ENCODE peak calls at places on chromosomes 16 and 17, in eight cellular contexts. F, M, E, I, W, L, Q and G are unnamed samples.
A peak's percentile ranks its signal among the peaks of the same experiment; 100 is the strongest.

GRCh38 chr17:82356028-82356427 is 3.0 kb upstream of the TEX19 start:
- DNase-seq in F (no peak), M (peak; percentile 92), Q (peak; percentile 81), I (no peak), L (no peak), E (no peak), W (no peak), G (peak; percentile 83)

GRCh38 chr17:58728831-58729230 is 26.8 kb upstream of the PPM1E start:
- DNase-seq in F (no peak), L (no peak), M (no peak), W (no peak), I (no peak), Q (no peak), E (no peak), G (no peak)

GRCh38 chr17:17691468-17692263 is 10.4 kb downstream of the RAI1 start:
- DNase-seq in M (no peak), W (no peak), I (no peak), F (no peak), E (no peak), L (no peak), Q (no peak), G (no peak)

GRCh38 chr17:75260679-75261335 is 599 bp downstream of the GGA3 start:
- DNase-seq in L (no peak), W (no peak), I (no peak), E (no peak), F (no peak), M (no peak), Q (no peak), G (no peak)

GRCh38 chr16:12646490-12647274 is 157.0 kb downstream of the CPPED1 start:
- DNase-seq in F (no peak), E (no peak), L (no peak), I (no peak), W (no peak), M (no peak), Q (no peak), G (no peak)

GRCh38 chr17:38861399-38861843 is 7.9 kb upstream of the RPL23 start:
- DNase-seq in F (no peak), L (no peak), W (no peak), I (no peak), M (no peak), E (no peak), Q (no peak), G (no peak)

GRCh38 chr16:55285586-55285985 is 38.4 kb upstream of the IRX6 start:
- DNase-seq in W (no peak), E (no peak), Q (no peak), F (no peak), M (no peak), L (no peak), I (no peak), G (no peak)

GRCh38 chr17:62628845-62629555 is 1.5 kb downstream of the MRC2 start:
- DNase-seq in I (peak; percentile 64), W (peak; percentile 55), E (no peak), M (no peak), L (no peak), Q (no peak), F (no peak), G (no peak)

GRCh38 chr17:42781639-42782401 is 1.4 kb downstream of the WNK4 start:
- DNase-seq in I (no peak), Q (no peak), E (no peak), L (no peak), W (no peak), F (peak; percentile 36), M (peak; percentile 45), G (no peak)

GRCh38 chr17:81491193-81491592 is 21.4 kb downstream of the ACTG1 start:
- DNase-seq in Q (no peak), I (no peak), F (peak; percentile 49), W (peak; percentile 73), E (no peak), M (no peak), L (no peak), G (peak; percentile 65)

GRCh38 chr17:9233271-9233599 is 211.9 kb downstream of the NTN1 start:
- DNase-seq in F (no peak), W (no peak), E (no peak), M (no peak), I (no peak), L (no peak), Q (peak; percentile 22), G (no peak)

GRCh38 chr17:15886804-15887203 is 58.1 kb upstream of the ADORA2B start:
- DNase-seq in L (no peak), M (no peak), E (no peak), I (no peak), F (no peak), Q (peak; percentile 65), W (no peak), G (no peak)
- H3K4me1 ChIP-seq in L (peaks cover 15% of the 10 kb centered on the region), M (no peaks in the 10 kb centered on the region), E (peaks cover 22% of the 10 kb centered on the region), I (no peaks in the 10 kb centered on the region), F (no peaks in the 10 kb centered on the region), Q (peaks cover 12% of the 10 kb centered on the region), W (no peaks in the 10 kb centered on the region), G (peaks cover 3% of the 10 kb centered on the region)

GRCh38 chr16:31134625-31135534 is 647 bp downstream of the PRSS8 start:
- DNase-seq in Q (peak; percentile 83), W (peak; percentile 80), M (peak; percentile 64), E (no peak), L (no peak), F (peak; percentile 77), I (peak; percentile 52), G (no peak)
- TF ChIP-seq CTCF in Q (no peak), W (no peak), M (peak; percentile 58), E (no peak), L (no peak), F (peak; percentile 11), I (no peak), G (no peak)

DNA sequence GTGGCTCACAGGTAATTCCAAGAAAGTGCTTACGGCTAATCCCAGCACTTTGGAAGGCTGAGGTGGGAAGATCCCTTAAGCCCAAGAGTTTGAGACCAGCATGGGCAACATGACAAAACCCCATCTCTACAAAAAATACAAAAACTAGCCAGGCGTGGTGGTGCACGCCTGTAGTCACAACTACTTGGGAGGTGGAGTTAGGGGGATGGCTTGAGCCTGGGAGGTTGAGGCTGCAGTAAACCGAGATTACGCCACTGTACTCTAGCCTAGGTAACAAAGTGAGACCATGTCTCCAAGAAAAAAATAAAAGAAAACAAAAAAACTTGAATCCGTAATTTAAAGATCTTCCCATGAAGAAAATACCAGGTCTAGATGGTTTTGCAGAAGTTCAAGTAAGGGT is 5.0 kb downstream of the ICAM2 start:
- DNase-seq in Q (no peak), W (no peak), E (no peak), M (no peak), L (no peak), F (no peak), I (no peak), G (no peak)
- H3K4me3 ChIP-seq in Q (no peak overlapping the region), W (no peak overlapping the region), E (no peak overlapping the region), M (no peak overlapping the region), L (peak overlapping the region; percentile 11), F (no peak overlapping the region), I (no peak overlapping the region), G (no peak overlapping the region)

DNA sequence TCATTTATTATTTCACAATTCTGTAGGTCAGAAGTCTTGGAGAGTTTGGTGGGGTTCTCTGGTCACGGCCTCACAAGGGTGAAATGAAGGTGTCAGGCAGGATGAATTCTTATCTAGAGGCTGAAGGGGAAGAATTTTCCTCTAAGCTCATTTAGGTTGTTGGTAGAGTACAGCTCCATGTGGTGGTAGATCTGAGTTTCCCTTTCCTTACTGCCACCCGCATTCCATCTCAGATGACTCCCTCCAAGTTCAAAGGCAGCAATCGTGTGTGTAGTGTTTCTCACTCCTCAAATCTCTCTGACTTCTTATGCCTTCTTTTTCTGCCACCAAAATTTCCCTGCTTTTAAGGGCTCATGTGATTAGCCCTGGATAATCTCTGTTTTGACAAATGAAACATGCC is 135.6 kb upstream of the MYOCD start:
- DNase-seq in L (no peak), W (no peak), F (no peak), M (no peak), Q (no peak), I (peak; percentile 62), E (no peak), G (no peak)
- H3K4me1 ChIP-seq in L (no peaks in the 10 kb centered on the region), W (no peaks in the 10 kb centered on the region), F (no peaks in the 10 kb centered on the region), M (no peaks in the 10 kb centered on the region), Q (no peaks in the 10 kb centered on the region), I (peaks cover 10% of the 10 kb centered on the region), E (no peaks in the 10 kb centered on the region), G (no peaks in the 10 kb centered on the region)

DNA sequence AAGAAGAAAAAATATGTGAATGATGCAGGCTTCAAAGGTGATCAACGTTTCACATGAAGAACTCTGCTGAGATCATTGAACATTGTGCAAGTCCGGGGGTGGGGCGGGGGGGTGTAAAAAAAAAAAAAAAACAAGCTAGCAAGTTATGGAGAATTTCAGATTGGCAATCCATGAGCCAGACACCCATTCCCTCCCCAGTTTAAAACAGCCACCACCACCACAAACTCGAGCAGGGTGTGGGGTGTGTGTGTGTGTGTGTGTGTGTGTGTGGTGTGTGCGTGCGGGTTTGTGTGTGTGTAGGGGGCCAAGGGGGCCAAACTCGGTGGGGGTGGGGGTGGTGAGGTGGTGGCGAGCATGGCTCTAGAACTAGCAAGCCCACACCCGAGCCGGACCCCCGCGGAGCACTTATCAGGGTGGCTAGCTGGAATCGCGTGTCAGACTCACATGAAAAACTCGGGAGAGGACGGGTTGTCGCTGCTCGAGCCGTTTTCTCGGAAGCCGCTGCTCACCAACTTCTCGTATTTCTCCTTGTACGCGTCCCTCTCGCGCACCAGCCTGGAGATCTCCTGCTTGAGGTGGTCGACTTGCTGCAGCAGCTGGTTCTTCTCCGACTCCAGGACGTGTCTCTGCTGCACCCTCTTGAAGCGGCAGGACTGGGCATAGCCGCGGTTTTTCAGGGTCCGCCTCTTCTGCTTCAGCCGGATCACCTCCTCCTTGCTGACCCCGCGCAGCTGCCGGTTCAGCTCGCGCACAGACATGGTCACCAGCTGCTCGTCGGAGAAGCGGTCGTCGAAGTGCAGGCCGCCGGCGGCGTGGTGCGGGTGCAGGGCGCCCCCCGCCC is 2.0 kb downstream of the MAF start:
- DNase-seq in E (no peak), L (peak; percentile 59), F (peak; percentile 41), M (peak; percentile 38), W (peak; percentile 68), Q (peak; percentile 72), I (peak; percentile 80), G (peak; percentile 58)
- TF ChIP-seq CTCF in E (no peak), L (no peak), F (peak; percentile 19), M (no peak), W (peak; percentile 36), Q (peak; percentile 29), I (no peak), G (no peak)